ENCODE peak calls at places on chromosomes 11 and 22, in six cellular contexts. Q is lower lobe of right lung, X is Panc1, Y is fibroblast of villous mesenchyme, W is AG04450, J is transverse colon. S is an unnamed sample.

GRCh38 chr11:122505304-122506006 is 150.1 kb upstream of the UBASH3B start:
- DNase-seq in J (peak), Q (peak), X (peak), Y (peak), W (peak), S (peak)

GRCh38 chr11:92024788-92025187 is 199.8 kb upstream of the FAT3 start:
- DNase-seq in W (no peak), X (no peak), Y (no peak), J (no peak), Q (no peak), S (no peak)

GRCh38 chr11:12150831-12151382 is 40.5 kb downstream of the MICAL2 start:
- DNase-seq in J (peak), Q (no peak), X (no peak), W (no peak), Y (peak), S (peak)

GRCh38 chr22:26848244-26848920 is 191.0 kb downstream of the MIAT start:
- DNase-seq in Q (no peak), X (no peak), W (no peak), Y (no peak), J (no peak), S (no peak)

GRCh38 chr11:125942276-125942611 is 3.6 kb upstream of the VSIG10L2 start:
- DNase-seq in X (no peak), W (no peak), Y (no peak), J (no peak), Q (no peak), S (no peak)

GRCh38 chr11:81975261-81975900 is 758.3 kb downstream of the FAM181B start:
- DNase-seq in W (no peak), Q (no peak), Y (no peak), X (no peak), J (no peak), S (no peak)

GRCh38 chr11:126468102-126468521 is 112.6 kb downstream of the ST3GAL4 start:
- DNase-seq in Y (no peak), X (no peak), W (no peak), Q (no peak), J (no peak), S (peak)

GRCh38 chr22:47207387-47207786 is 444.9 kb downstream of the TBC1D22A start:
- DNase-seq in W (no peak), Y (no peak), J (no peak), Q (no peak), X (no peak), S (no peak)

GRCh38 chr11:122099345-122100045 is 16.5 kb downstream of the BLID start:
- DNase-seq in Y (peak), W (no peak), Q (no peak), X (no peak), J (no peak), S (no peak)

GRCh38 chr22:25775501-25775900 is 33.5 kb downstream of the MYO18B start:
- DNase-seq in J (no peak), X (no peak), Q (no peak), W (no peak), Y (peak), S (no peak)

GRCh38 chr22:49555526-49555925 is 272.1 kb downstream of the BRD1 start:
- DNase-seq in Y (no peak), Q (no peak), X (no peak), W (no peak), J (peak), S (no peak)

GRCh38 chr11:116173946-116174911 is 598.6 kb downstream of the BUD13 start:
- DNase-seq in Q (no peak), J (no peak), Y (no peak), W (no peak), X (no peak), S (no peak)

GRCh38 chr11:64580387-64580786 is 10.6 kb upstream of the SLC22A12 start:
- DNase-seq in W (no peak), Q (peak), J (no peak), Y (no peak), X (no peak), S (no peak)

GRCh38 chr22:24772493-24773220 is 1.9 kb downstream of the PIWIL3 start:
- DNase-seq in X (no peak), W (no peak), Q (no peak), J (no peak), Y (peak), S (no peak)

GRCh38 chr11:117072517-117073218 is 25.6 kb downstream of the SIK3 start:
- DNase-seq in Y (peak), W (peak), J (no peak), X (peak), Q (no peak), S (peak)

GRCh38 chr11:124551987-124552386 is 8.5 kb upstream of the OR8B12 start:
- DNase-seq in Q (no peak), Y (no peak), J (no peak), W (no peak), X (no peak), S (no peak)

GRCh38 chr11:45651841-45652745 is 13.3 kb downstream of the CHST1 start:
- DNase-seq in Y (no peak), W (no peak), X (no peak), J (no peak), Q (no peak), S (no peak)

GRCh38 chr22:30802202-30803166 is 107.8 kb downstream of the OSBP2 start:
- DNase-seq in Q (peak), Y (peak), W (peak), J (peak), X (no peak), S (peak)
- TF ChIP-seq CTCF in Q (peak), Y (peak), W (peak), J (peak), X (no peak), S (no peak)

GRCh38 chr11:65915101-65915820 is 3.6 kb downstream of the C11orf68 start:
- DNase-seq in W (no peak), X (no peak), Y (no peak), Q (no peak), J (no peak), S (peak)

GRCh38 chr11:65916391-65916790 is 2.5 kb downstream of the C11orf68 start:
- DNase-seq in J (no peak), X (no peak), W (no peak), Q (no peak), Y (no peak), S (no peak)

GRCh38 chr11:65917077-65917433 is 1.8 kb downstream of the C11orf68 start:
- DNase-seq in X (no peak), J (no peak), Y (no peak), Q (no peak), W (no peak), S (no peak)

GRCh38 chr11:65917434-65918210 is 1.2 kb downstream of the C11orf68 start:
- DNase-seq in Y (no peak), W (no peak), X (no peak), J (no peak), Q (no peak), S (no peak)

DNA sequence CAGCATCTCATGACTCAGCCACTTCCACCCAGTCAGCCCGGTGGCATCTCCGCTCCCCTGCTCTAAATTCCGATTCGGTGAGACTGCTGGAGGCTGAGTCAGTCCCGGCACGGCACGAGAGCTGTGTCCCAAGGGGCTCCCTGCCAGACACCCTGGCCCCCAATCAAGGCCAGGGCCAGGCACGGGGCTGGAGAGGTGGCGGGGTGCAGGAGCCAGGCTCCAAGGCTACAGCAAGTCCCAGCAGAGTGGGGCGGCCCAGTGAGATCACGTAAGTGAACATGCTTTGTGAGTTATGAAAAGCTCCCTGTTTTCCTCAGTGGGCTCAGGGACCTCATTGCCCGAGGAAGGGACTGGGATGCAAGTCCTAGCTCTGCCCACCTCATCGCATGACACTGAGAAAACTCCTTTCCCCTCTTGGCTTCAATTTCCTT is 3.0 kb downstream of the C11orf68 start:
- DNase-seq in W (peak), Q (peak), X (peak), Y (peak), J (peak), S (peak)
- H3K4me3 ChIP-seq in W (peak), Q (no peak), X (peak), Y (peak), J (no peak), S (peak)

GRCh38 chr11:134098566-134099184 is 29.8 kb downstream of the JAM3 start:
- DNase-seq in X (peak), J (no peak), Q (no peak), Y (no peak), W (no peak), S (peak)
- TF ChIP-seq CTCF in X (peak), J (no peak), Q (no peak), Y (peak), W (peak), S (peak)

GRCh38 chr11:70944636-70945035 is 307.7 kb downstream of the SHANK2 start:
- DNase-seq in Q (no peak), Y (no peak), W (no peak), X (no peak), J (no peak), S (no peak)
- H3K4me3 ChIP-seq in Q (no peak), Y (no peak), W (no peak), X (no peak), J (no peak), S (no peak)

S was measured in NB4.